ENCODE peak calls at places on chromosomes 4 and X, in six cellular contexts. One of them, this sample, is unnamed.

GRCh38 chrX:77749695-77750094 is 36.3 kb downstream of the ATRX start:
- DNase-seq in tibial artery: no peak
- DNase-seq in right cardiac atrium: no peak
- DNase-seq in GM23338: no peak
- DNase-seq in IMR-90: peak
- DNase-seq in left lung: no peak
- DNase-seq in this sample: no peak

GRCh38 chrX:71996826-71997225 is 86.2 kb downstream of the NHSL2 start:
- DNase-seq in tibial artery: peak
- DNase-seq in right cardiac atrium: peak
- DNase-seq in GM23338: peak
- DNase-seq in IMR-90: no peak
- DNase-seq in left lung: no peak
- DNase-seq in this sample: no peak

GRCh38 chrX:53494427-53494826 is 60.3 kb upstream of the HSD17B10 start:
- DNase-seq in tibial artery: no peak
- DNase-seq in right cardiac atrium: no peak
- DNase-seq in GM23338: no peak
- DNase-seq in IMR-90: peak
- DNase-seq in left lung: no peak
- DNase-seq in this sample: no peak

GRCh38 chrX:46029777-46030176 is 515.4 kb downstream of the ZNF674 start:
- DNase-seq in tibial artery: no peak
- DNase-seq in right cardiac atrium: no peak
- DNase-seq in GM23338: no peak
- DNase-seq in IMR-90: no peak
- DNase-seq in left lung: no peak
- DNase-seq in this sample: no peak

GRCh38 chrX:108362026-108362425 is 76.2 kb downstream of the COL4A6 start:
- DNase-seq in tibial artery: no peak
- DNase-seq in right cardiac atrium: no peak
- DNase-seq in GM23338: no peak
- DNase-seq in IMR-90: no peak
- DNase-seq in left lung: no peak
- DNase-seq in this sample: no peak

GRCh38 chrX:98299785-98300184 is 1416.1 kb downstream of the RPA4 start:
- DNase-seq in tibial artery: no peak
- DNase-seq in right cardiac atrium: no peak
- DNase-seq in GM23338: no peak
- DNase-seq in IMR-90: no peak
- DNase-seq in left lung: no peak
- DNase-seq in this sample: no peak

GRCh38 chrX:106672527-106672926 is 54.0 kb upstream of the RNF128 start:
- DNase-seq in tibial artery: no peak
- DNase-seq in right cardiac atrium: no peak
- DNase-seq in GM23338: no peak
- DNase-seq in IMR-90: no peak
- DNase-seq in left lung: no peak
- DNase-seq in this sample: no peak

GRCh38 chr4:30950737-30951136 is 230.6 kb downstream of the PCDH7 start:
- DNase-seq in tibial artery: no peak
- DNase-seq in right cardiac atrium: no peak
- DNase-seq in GM23338: no peak
- DNase-seq in IMR-90: no peak
- DNase-seq in left lung: no peak
- DNase-seq in this sample: no peak

GRCh38 chrX:21735038-21735752 is 22.7 kb downstream of the SMPX start:
- DNase-seq in tibial artery: no peak
- DNase-seq in right cardiac atrium: no peak
- DNase-seq in GM23338: no peak
- DNase-seq in IMR-90: peak
- DNase-seq in left lung: no peak
- DNase-seq in this sample: no peak

DNA sequence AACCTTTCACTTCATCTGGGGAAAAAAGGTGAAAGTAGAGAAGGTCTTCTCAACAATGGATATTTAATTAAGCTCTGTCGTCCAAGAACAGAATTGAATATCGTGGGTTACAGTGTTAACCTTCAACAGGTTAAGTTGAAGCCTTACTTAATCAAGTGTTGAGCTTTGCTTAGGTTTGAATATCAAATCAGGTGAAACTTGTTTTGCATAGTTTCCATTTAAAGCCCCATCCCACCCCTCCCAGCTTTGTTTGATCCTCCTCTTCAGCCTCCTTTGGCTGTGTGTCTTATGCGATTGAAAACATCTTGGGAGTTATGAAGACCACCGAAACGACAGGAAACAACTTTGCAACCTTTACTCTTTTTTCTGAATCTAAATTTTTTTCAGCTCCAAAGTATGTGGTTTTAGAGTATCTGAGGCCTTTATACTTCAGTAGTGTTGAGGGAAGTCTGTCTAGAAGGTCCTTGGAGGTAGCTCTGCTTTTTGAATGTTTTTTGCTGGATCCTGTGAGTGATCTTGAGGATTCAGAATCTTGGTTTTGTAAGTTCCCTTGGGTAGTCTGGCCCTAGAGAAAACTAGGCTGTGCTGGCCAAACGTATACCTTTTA is 39.1 kb downstream of the MCUB start:
- DNase-seq in tibial artery: no peak
- DNase-seq in right cardiac atrium: no peak
- DNase-seq in GM23338: no peak
- DNase-seq in IMR-90: no peak
- DNase-seq in left lung: no peak
- DNase-seq in this sample: no peak
- H3K4me3 ChIP-seq in tibial artery: no peak
- H3K4me3 ChIP-seq in right cardiac atrium: no peak
- H3K4me3 ChIP-seq in GM23338: no peak
- H3K4me3 ChIP-seq in IMR-90: no peak
- H3K4me3 ChIP-seq in left lung: no peak
- H3K4me3 ChIP-seq in this sample: no peak

DNA sequence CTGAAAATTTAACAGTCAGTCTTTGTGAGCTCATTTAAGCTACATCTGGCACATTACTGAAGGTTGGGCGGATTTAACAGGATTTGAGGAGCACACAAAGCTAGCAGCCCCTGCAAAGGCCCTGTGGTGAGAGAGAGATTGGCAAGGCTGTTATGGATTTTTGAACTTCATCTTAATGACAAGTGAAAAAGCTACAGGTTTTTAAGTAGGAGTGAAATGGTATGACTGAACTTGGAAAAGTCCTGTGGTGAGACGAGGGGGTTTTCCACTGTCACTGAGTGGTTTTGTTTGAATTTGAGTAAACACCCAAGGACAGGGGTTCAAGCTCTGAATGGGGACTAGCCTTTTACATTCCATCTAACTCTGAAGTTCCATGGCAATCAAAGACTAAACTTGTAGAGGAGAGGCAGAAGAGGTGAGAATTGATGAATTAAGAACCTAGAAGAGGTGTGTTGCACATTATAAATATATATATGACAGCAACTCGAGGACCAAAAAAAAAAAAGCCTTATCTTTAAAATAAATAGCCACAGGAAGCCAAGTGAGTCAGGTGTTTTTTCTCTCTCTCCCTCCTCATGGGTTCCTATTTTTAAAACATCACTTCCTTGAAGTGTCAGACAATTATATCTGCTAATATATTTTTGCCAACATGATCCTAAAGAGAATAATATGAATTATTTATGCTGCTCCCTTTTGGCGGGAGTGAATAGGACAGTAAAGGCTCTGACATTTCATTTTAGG is 47.8 kb upstream of the CLNK start:
- DNase-seq in tibial artery: no peak
- DNase-seq in right cardiac atrium: no peak
- DNase-seq in GM23338: no peak
- DNase-seq in IMR-90: no peak
- DNase-seq in left lung: no peak
- DNase-seq in this sample: no peak
- H3K4me3 ChIP-seq in tibial artery: no peak
- H3K4me3 ChIP-seq in right cardiac atrium: no peak
- H3K4me3 ChIP-seq in GM23338: no peak
- H3K4me3 ChIP-seq in IMR-90: no peak
- H3K4me3 ChIP-seq in left lung: no peak
- H3K4me3 ChIP-seq in this sample: no peak

DNA sequence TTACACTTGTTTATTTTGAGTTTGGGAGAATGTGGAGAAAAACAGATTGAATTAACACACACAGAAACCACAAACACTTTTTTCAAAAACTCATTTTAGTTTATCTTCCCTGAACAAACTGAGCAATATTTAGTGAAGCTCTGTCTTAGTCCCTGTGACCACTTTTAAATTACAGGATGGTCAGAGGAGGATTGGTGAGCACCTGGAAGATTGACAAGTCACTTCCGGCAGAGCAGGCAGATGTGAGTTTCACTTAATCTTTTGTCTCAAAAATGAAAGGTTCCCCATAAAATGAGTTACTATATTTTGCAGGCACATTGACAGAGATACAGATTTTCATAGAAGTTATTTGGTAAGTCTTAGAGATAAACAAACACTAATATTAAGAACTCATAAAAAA is 970.1 kb downstream of the ADGRL3 start:
- DNase-seq in tibial artery: no peak
- DNase-seq in right cardiac atrium: no peak
- DNase-seq in GM23338: no peak
- DNase-seq in IMR-90: no peak
- DNase-seq in left lung: no peak
- DNase-seq in this sample: no peak
- H3K4me3 ChIP-seq in tibial artery: no peak
- H3K4me3 ChIP-seq in right cardiac atrium: no peak
- H3K4me3 ChIP-seq in GM23338: no peak
- H3K4me3 ChIP-seq in IMR-90: no peak
- H3K4me3 ChIP-seq in left lung: no peak
- H3K4me3 ChIP-seq in this sample: no peak

GRCh38 chr4:188109157-188109755 is at the start of gene TRIML2:
- DNase-seq in tibial artery: no peak
- DNase-seq in right cardiac atrium: no peak
- DNase-seq in GM23338: peak
- DNase-seq in IMR-90: no peak
- DNase-seq in left lung: no peak
- DNase-seq in this sample: no peak
- H3K4me3 ChIP-seq in tibial artery: no peak
- H3K4me3 ChIP-seq in right cardiac atrium: no peak
- H3K4me3 ChIP-seq in GM23338: peak
- H3K4me3 ChIP-seq in IMR-90: no peak
- H3K4me3 ChIP-seq in left lung: no peak
- H3K4me3 ChIP-seq in this sample: no peak

GRCh38 chr4:2870098-2870497 is 26.5 kb downstream of the ADD1 start:
- DNase-seq in tibial artery: no peak
- DNase-seq in right cardiac atrium: no peak
- DNase-seq in GM23338: no peak
- DNase-seq in IMR-90: no peak
- DNase-seq in left lung: no peak
- DNase-seq in this sample: no peak
- H3K4me3 ChIP-seq in tibial artery: no peak
- H3K4me3 ChIP-seq in right cardiac atrium: no peak
- H3K4me3 ChIP-seq in GM23338: no peak
- H3K4me3 ChIP-seq in IMR-90: no peak
- H3K4me3 ChIP-seq in left lung: no peak
- H3K4me3 ChIP-seq in this sample: peak

GRCh38 chr4:8282742-8283141 is 13.2 kb downstream of the HTRA3 start:
- DNase-seq in tibial artery: no peak
- DNase-seq in right cardiac atrium: peak
- DNase-seq in GM23338: no peak
- DNase-seq in IMR-90: no peak
- DNase-seq in left lung: no peak
- DNase-seq in this sample: no peak
- H3K4me3 ChIP-seq in tibial artery: no peak
- H3K4me3 ChIP-seq in right cardiac atrium: no peak
- H3K4me3 ChIP-seq in GM23338: no peak
- H3K4me3 ChIP-seq in IMR-90: no peak
- H3K4me3 ChIP-seq in left lung: no peak
- H3K4me3 ChIP-seq in this sample: no peak

DNA sequence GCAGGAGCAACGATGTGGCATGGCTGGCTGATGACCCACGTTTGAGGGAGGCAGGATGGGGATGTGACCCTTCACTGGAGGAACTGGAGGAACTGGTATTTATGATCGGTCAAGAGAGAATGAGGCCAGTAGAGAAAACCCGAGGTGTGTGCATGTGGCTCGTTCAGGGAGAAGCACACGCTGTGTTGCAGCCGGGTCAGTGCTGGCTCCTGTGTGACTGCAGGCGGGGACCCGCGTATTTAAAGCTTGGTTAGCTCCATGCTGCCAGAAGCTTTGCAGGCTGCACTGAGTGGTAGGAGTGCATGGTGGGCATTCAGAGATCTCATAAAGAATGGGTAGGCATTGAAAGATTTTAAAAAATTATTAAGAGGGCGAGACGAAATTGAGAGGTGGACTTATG is 52.1 kb downstream of the NELFA start:
- DNase-seq in tibial artery: no peak
- DNase-seq in right cardiac atrium: no peak
- DNase-seq in GM23338: no peak
- DNase-seq in IMR-90: no peak
- DNase-seq in left lung: no peak
- DNase-seq in this sample: no peak
- H3K4me3 ChIP-seq in tibial artery: no peak
- H3K4me3 ChIP-seq in right cardiac atrium: no peak
- H3K4me3 ChIP-seq in GM23338: no peak
- H3K4me3 ChIP-seq in IMR-90: no peak
- H3K4me3 ChIP-seq in left lung: no peak
- H3K4me3 ChIP-seq in this sample: no peak

GRCh38 chr4:183721207-183722081 is 62.4 kb downstream of the TRAPPC11 start:
- DNase-seq in tibial artery: no peak
- DNase-seq in right cardiac atrium: peak
- DNase-seq in GM23338: peak
- DNase-seq in IMR-90: peak
- DNase-seq in left lung: peak
- DNase-seq in this sample: no peak
- H3K4me3 ChIP-seq in tibial artery: peak
- H3K4me3 ChIP-seq in right cardiac atrium: no peak
- H3K4me3 ChIP-seq in GM23338: no peak
- H3K4me3 ChIP-seq in IMR-90: peak
- H3K4me3 ChIP-seq in left lung: peak
- H3K4me3 ChIP-seq in this sample: no peak

DNA sequence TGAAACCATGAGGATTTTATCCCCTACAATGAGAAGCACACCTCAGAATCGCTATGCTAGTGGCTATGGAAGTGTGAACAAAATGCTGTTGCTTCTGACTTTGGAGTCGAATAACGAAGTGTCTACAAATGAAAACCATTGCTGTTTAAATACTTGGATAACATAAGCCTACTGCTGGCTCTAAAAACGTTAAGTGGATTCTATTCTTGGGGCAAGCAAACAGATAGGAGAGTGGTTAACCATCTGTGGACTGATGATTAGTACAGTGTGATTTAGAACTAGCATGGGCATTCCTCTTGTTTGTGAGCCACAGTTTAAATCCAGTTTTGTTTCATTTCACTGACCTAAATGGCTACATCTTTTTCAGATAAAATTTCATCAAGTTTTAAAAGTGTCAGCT is 109.7 kb upstream of the PNPLA4 start:
- DNase-seq in tibial artery: no peak
- DNase-seq in right cardiac atrium: no peak
- DNase-seq in GM23338: no peak
- DNase-seq in IMR-90: no peak
- DNase-seq in left lung: no peak
- DNase-seq in this sample: no peak
- H3K4me3 ChIP-seq in tibial artery: no peak
- H3K4me3 ChIP-seq in right cardiac atrium: no peak
- H3K4me3 ChIP-seq in GM23338: no peak
- H3K4me3 ChIP-seq in IMR-90: no peak
- H3K4me3 ChIP-seq in left lung: no peak
- H3K4me3 ChIP-seq in this sample: no peak

This sample was measured in dorsolateral prefrontal cortex.